ENCODE peak calls at places on chromosomes 5 and 9, in eight cellular contexts. D, Z, N, I, S, R, X and U are unnamed samples.

GRCh38 chr5:43191740-43192557 is at the start of gene NIM1K:
- DNase-seq in Z (no peak), R (peak), I (peak), D (peak), X (no peak), N (peak), S (peak), U (peak)

GRCh38 chr9:109781541-109782197 is 1.7 kb downstream of the PALM2AKAP2 start:
- DNase-seq in R (no peak), D (no peak), I (no peak), N (no peak), X (no peak), Z (no peak), S (no peak), U (no peak)

GRCh38 chr5:156181656-156182055 is 145.3 kb upstream of the SGCD start:
- DNase-seq in N (no peak), Z (no peak), X (no peak), S (no peak), D (no peak), R (no peak), I (no peak), U (no peak)

GRCh38 chr5:68261174-68262021 is 45.8 kb downstream of the PIK3R1 start:
- DNase-seq in D (no peak), N (no peak), Z (no peak), I (no peak), S (no peak), X (no peak), R (no peak), U (no peak)

GRCh38 chr5:42756630-42757601 is at the start of gene CCDC152:
- DNase-seq in S (peak), Z (no peak), D (peak), X (peak), N (no peak), I (peak), R (peak), U (peak)

GRCh38 chr5:157828031-157828948 is 30.7 kb downstream of the CLINT1 start:
- DNase-seq in N (no peak), Z (no peak), D (no peak), I (no peak), S (no peak), X (no peak), R (no peak), U (no peak)

GRCh38 chr5:178077751-178078150 is 35.6 kb upstream of the N4BP3 start:
- DNase-seq in R (no peak), D (no peak), S (no peak), N (no peak), Z (no peak), I (no peak), X (no peak), U (no peak)

GRCh38 chr5:462051-462481 is 19.1 kb downstream of the EXOC3 start:
- DNase-seq in I (no peak), R (no peak), X (no peak), Z (no peak), N (no peak), S (peak), D (no peak), U (no peak)

GRCh38 chr9:81074261-81074660 is 615.1 kb downstream of the TLE1 start:
- DNase-seq in X (no peak), N (no peak), R (no peak), S (no peak), D (no peak), Z (no peak), I (no peak), U (no peak)

GRCh38 chr5:103894882-103895281 is 332.3 kb upstream of the NUDT12 start:
- DNase-seq in I (no peak), R (peak), N (no peak), S (no peak), D (no peak), Z (peak), X (peak), U (no peak)

GRCh38 chr5:150033334-150033733 is 32.8 kb downstream of the HMGXB3 start:
- DNase-seq in Z (no peak), S (no peak), X (no peak), N (no peak), R (no peak), D (no peak), I (no peak), U (no peak)

GRCh38 chr5:107294151-107294550 is 376.6 kb downstream of the EFNA5 start:
- DNase-seq in S (no peak), Z (no peak), R (no peak), D (no peak), I (peak), X (no peak), N (no peak), U (no peak)

GRCh38 chr5:137836997-137837396 is 30.7 kb upstream of the MYOT start:
- DNase-seq in I (no peak), D (no peak), R (no peak), Z (no peak), X (no peak), N (no peak), S (no peak), U (no peak)

GRCh38 chr5:142716963-142717362 is 31.1 kb upstream of the FGF1 start:
- DNase-seq in I (peak), S (peak), X (no peak), Z (no peak), D (peak), N (peak), R (peak), U (peak)

GRCh38 chr5:130605200-130605599 is 559.9 kb downstream of the HINT1 start:
- DNase-seq in S (no peak), D (no peak), R (no peak), N (no peak), Z (no peak), I (no peak), X (no peak), U (no peak)

GRCh38 chr9:27749838-27750237 is 176.6 kb upstream of the C9orf72 start:
- DNase-seq in D (no peak), S (no peak), R (peak), I (no peak), N (no peak), X (no peak), Z (no peak), U (no peak)

GRCh38 chr5:111502976-111503375 is 9.4 kb downstream of the STARD4 start:
- DNase-seq in N (no peak), D (no peak), Z (no peak), R (no peak), X (no peak), S (no peak), I (no peak), U (no peak)

GRCh38 chr5:57659889-57660288 is 177.3 kb upstream of the ACTBL2 start:
- DNase-seq in Z (no peak), D (no peak), N (no peak), R (no peak), I (no peak), X (no peak), S (no peak), U (no peak)

GRCh38 chr9:71830929-71831328 is 62.6 kb upstream of the CEMIP2 start:
- DNase-seq in X (no peak), D (no peak), I (no peak), Z (no peak), S (no peak), N (no peak), R (no peak), U (no peak)

GRCh38 chr5:119036101-119036762 is 34.7 kb upstream of the DMXL1 start:
- DNase-seq in I (no peak), Z (peak), N (no peak), X (peak), S (no peak), R (no peak), D (no peak), U (no peak)

GRCh38 chr9:108382267-108382666 is 473.5 kb downstream of the ACTL7B start:
- DNase-seq in N (peak), X (no peak), D (peak), Z (no peak), R (no peak), I (no peak), S (no peak), U (peak)

GRCh38 chr5:147534172-147534951 is 24.5 kb upstream of the DPYSL3 start:
- DNase-seq in R (no peak), S (no peak), N (no peak), D (no peak), I (no peak), Z (peak), X (no peak), U (no peak)

GRCh38 chr9:28999057-28999456 is 1425.8 kb upstream of the C9orf72 start:
- DNase-seq in X (no peak), R (no peak), S (no peak), N (no peak), Z (no peak), I (no peak), D (no peak), U (no peak)

GRCh38 chr9:113957778-113958430 is 81.8 kb downstream of the ZNF618 start:
- DNase-seq in Z (peak), S (no peak), I (no peak), N (no peak), D (peak), R (no peak), X (peak), U (no peak)

GRCh38 chr5:14869286-14870164 is 2.1 kb downstream of the ANKH start:
- DNase-seq in N (no peak), S (no peak), Z (no peak), R (no peak), X (no peak), I (no peak), D (no peak), U (no peak)

GRCh38 chr5:17359451-17359965 is 138.5 kb upstream of the TAF11L2 start:
- DNase-seq in N (no peak), R (no peak), Z (peak), I (no peak), D (peak), S (no peak), X (peak), U (no peak)

GRCh38 chr5:62431735-62432617 is 19.4 kb downstream of the IPO11 start:
- DNase-seq in R (no peak), N (no peak), D (peak), Z (peak), I (no peak), S (no peak), X (no peak), U (no peak)

GRCh38 chr5:27810458-27810857 is 772.1 kb upstream of the CDH9 start:
- DNase-seq in S (no peak), Z (no peak), R (no peak), I (no peak), D (no peak), N (no peak), X (peak), U (no peak)

GRCh38 chr5:9831823-9832222 is 201.7 kb upstream of the TAS2R1 start:
- DNase-seq in N (no peak), X (no peak), S (no peak), R (no peak), Z (no peak), D (no peak), I (no peak), U (no peak)

GRCh38 chr5:1105350-1106265 is 6.3 kb downstream of the SLC12A7 start:
- DNase-seq in D (peak), R (no peak), Z (no peak), X (no peak), S (no peak), I (peak), N (no peak), U (no peak)

GRCh38 chr5:180932660-180933059 is 33.7 kb downstream of the BTNL8 start:
- DNase-seq in D (no peak), N (no peak), R (no peak), X (no peak), Z (no peak), I (no peak), S (no peak), U (no peak)

GRCh38 chr5:52728201-52728600 is 59.5 kb upstream of the ITGA1 start:
- DNase-seq in I (no peak), N (no peak), S (no peak), R (no peak), Z (no peak), X (no peak), D (no peak), U (no peak)

GRCh38 chr9:88938181-88938580 is 53.1 kb upstream of the S1PR3 start:
- DNase-seq in I (no peak), X (no peak), S (no peak), Z (no peak), R (no peak), N (no peak), D (no peak), U (no peak)

GRCh38 chr9:5571629-5572232 is 57.2 kb upstream of the RIC1 start:
- DNase-seq in R (no peak), Z (no peak), I (no peak), S (no peak), X (no peak), N (no peak), D (no peak), U (no peak)

GRCh38 chr5:160315968-160316367 is 3.6 kb upstream of the CCNJL start:
- DNase-seq in X (no peak), S (no peak), D (peak), I (no peak), Z (no peak), R (no peak), N (no peak), U (peak)

GRCh38 chr5:133222521-133222920 is 170.7 kb downstream of the HSPA4 start:
- DNase-seq in D (no peak), N (no peak), I (no peak), Z (no peak), S (no peak), R (no peak), X (no peak), U (no peak)

GRCh38 chr5:151707566-151707965 is 20.9 kb upstream of the SPARC start:
- DNase-seq in S (no peak), D (no peak), I (no peak), N (no peak), X (no peak), R (no peak), Z (no peak), U (no peak)